ENCODE peak calls at places on chromosome 20, in ten cellular contexts. One of them, this sample, is unnamed.

GRCh38 chr20:35001596-35002362 is 46.1 kb downstream of the MYH7B start:
- DNase-seq in pancreas: no peak
- DNase-seq in H9: no peak
- DNase-seq in PC-3: no peak
- DNase-seq in endodermal cell: peak; percentile 74
- DNase-seq in hepatocyte: no peak
- DNase-seq in esophagus muscularis mucosa: no peak
- DNase-seq in ascending aorta: no peak
- DNase-seq in PC-9: no peak
- DNase-seq in IMR-90: no peak
- DNase-seq in this sample: no peak

GRCh38 chr20:20549267-20549612 is 163.2 kb downstream of the RALGAPA2 start:
- DNase-seq in pancreas: peak; percentile 40
- DNase-seq in H9: no peak
- DNase-seq in PC-3: peak; percentile 70
- DNase-seq in endodermal cell: no peak
- DNase-seq in hepatocyte: peak; percentile 14
- DNase-seq in esophagus muscularis mucosa: no peak
- DNase-seq in ascending aorta: no peak
- DNase-seq in PC-9: peak; percentile 8
- DNase-seq in IMR-90: no peak
- DNase-seq in this sample: no peak

GRCh38 chr20:24470031-24470781 is 777 bp downstream of the SYNDIG1 start:
- DNase-seq in pancreas: no peak
- DNase-seq in H9: peak; percentile 54
- DNase-seq in PC-3: no peak
- DNase-seq in endodermal cell: peak; percentile 79
- DNase-seq in hepatocyte: peak; percentile 28
- DNase-seq in esophagus muscularis mucosa: no peak
- DNase-seq in ascending aorta: no peak
- DNase-seq in PC-9: no peak
- DNase-seq in IMR-90: no peak
- DNase-seq in this sample: no peak

GRCh38 chr20:11453430-11453829 is 464.3 kb upstream of the BTBD3 start:
- DNase-seq in pancreas: no peak
- DNase-seq in H9: no peak
- DNase-seq in PC-3: peak; percentile 71
- DNase-seq in endodermal cell: no peak
- DNase-seq in hepatocyte: no peak
- DNase-seq in esophagus muscularis mucosa: no peak
- DNase-seq in ascending aorta: no peak
- DNase-seq in PC-9: no peak
- DNase-seq in IMR-90: peak; percentile 87
- DNase-seq in this sample: no peak

GRCh38 chr20:63558804-63559484 is 5.0 kb downstream of the FNDC11 start:
- DNase-seq in pancreas: no peak
- DNase-seq in H9: no peak
- DNase-seq in PC-3: no peak
- DNase-seq in endodermal cell: no peak
- DNase-seq in hepatocyte: no peak
- DNase-seq in esophagus muscularis mucosa: no peak
- DNase-seq in ascending aorta: no peak
- DNase-seq in PC-9: no peak
- DNase-seq in IMR-90: no peak
- DNase-seq in this sample: no peak

GRCh38 chr20:38157635-38158495 is 7.2 kb downstream of the TGM2 start:
- DNase-seq in pancreas: no peak
- DNase-seq in H9: no peak
- DNase-seq in PC-3: no peak
- DNase-seq in endodermal cell: no peak
- DNase-seq in hepatocyte: no peak
- DNase-seq in esophagus muscularis mucosa: no peak
- DNase-seq in ascending aorta: no peak
- DNase-seq in PC-9: no peak
- DNase-seq in IMR-90: peak; percentile 44
- DNase-seq in this sample: no peak

GRCh38 chr20:61566691-61567090 is 314.6 kb downstream of the CDH4 start:
- DNase-seq in pancreas: no peak
- DNase-seq in H9: no peak
- DNase-seq in PC-3: no peak
- DNase-seq in endodermal cell: no peak
- DNase-seq in hepatocyte: no peak
- DNase-seq in esophagus muscularis mucosa: no peak
- DNase-seq in ascending aorta: no peak
- DNase-seq in PC-9: no peak
- DNase-seq in IMR-90: no peak
- DNase-seq in this sample: no peak

GRCh38 chr20:38091447-38092216 is 58.1 kb downstream of the RPRD1B start:
- DNase-seq in pancreas: no peak
- DNase-seq in H9: no peak
- DNase-seq in PC-3: no peak
- DNase-seq in endodermal cell: no peak
- DNase-seq in hepatocyte: no peak
- DNase-seq in esophagus muscularis mucosa: peak; percentile 91
- DNase-seq in ascending aorta: no peak
- DNase-seq in PC-9: no peak
- DNase-seq in IMR-90: peak; percentile 27
- DNase-seq in this sample: no peak

GRCh38 chr20:43533060-43533459 is 25.6 kb downstream of the L3MBTL1 start:
- DNase-seq in pancreas: no peak
- DNase-seq in H9: no peak
- DNase-seq in PC-3: no peak
- DNase-seq in endodermal cell: no peak
- DNase-seq in hepatocyte: no peak
- DNase-seq in esophagus muscularis mucosa: no peak
- DNase-seq in ascending aorta: no peak
- DNase-seq in PC-9: no peak
- DNase-seq in IMR-90: peak; percentile 55
- DNase-seq in this sample: no peak

DNA sequence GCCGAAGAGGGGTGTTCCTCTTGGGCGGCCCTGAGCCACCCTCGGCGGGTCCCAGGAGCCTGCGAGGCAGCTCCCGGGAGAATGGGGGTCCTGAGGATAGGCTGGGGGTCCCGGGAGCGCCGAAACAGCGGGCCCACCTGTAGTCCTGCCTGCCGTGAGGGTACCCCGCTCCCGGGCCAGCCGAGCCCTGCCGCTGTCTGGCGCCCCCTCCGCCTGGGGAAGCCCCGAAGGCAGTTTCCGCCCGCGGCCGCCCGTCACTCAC is 280 bp downstream of the SPATA2 start:
- DNase-seq in pancreas: no peak
- DNase-seq in H9: no peak
- DNase-seq in PC-3: no peak
- DNase-seq in endodermal cell: no peak
- DNase-seq in hepatocyte: no peak
- DNase-seq in esophagus muscularis mucosa: no peak
- DNase-seq in ascending aorta: no peak
- DNase-seq in PC-9: no peak
- DNase-seq in IMR-90: no peak
- DNase-seq in this sample: no peak
- TF ChIP-seq CTCF in pancreas: no peak
- TF ChIP-seq CTCF in H9: no peak
- TF ChIP-seq CTCF in PC-3: peak; percentile 33
- TF ChIP-seq CTCF in endodermal cell: no peak
- TF ChIP-seq CTCF in hepatocyte: no peak
- TF ChIP-seq CTCF in esophagus muscularis mucosa: no peak
- TF ChIP-seq CTCF in ascending aorta: peak; percentile 12
- TF ChIP-seq CTCF in PC-9: no peak
- TF ChIP-seq CTCF in IMR-90: peak; percentile 3
- TF ChIP-seq CTCF in this sample: no peak

GRCh38 chr20:51600950-51601349 is 58.4 kb upstream of the NFATC2 start:
- DNase-seq in pancreas: no peak
- DNase-seq in H9: no peak
- DNase-seq in PC-3: no peak
- DNase-seq in endodermal cell: no peak
- DNase-seq in hepatocyte: no peak
- DNase-seq in esophagus muscularis mucosa: no peak
- DNase-seq in ascending aorta: no peak
- DNase-seq in PC-9: no peak
- DNase-seq in IMR-90: no peak
- DNase-seq in this sample: no peak
- H3K4me1 ChIP-seq in pancreas: no peaks in the 10 kb centered on the region
- H3K4me1 ChIP-seq in H9: peaks cover 4% of the 10 kb centered on the region
- H3K4me1 ChIP-seq in PC-3: no peaks in the 10 kb centered on the region
- H3K4me1 ChIP-seq in endodermal cell: no peaks in the 10 kb centered on the region
- H3K4me1 ChIP-seq in hepatocyte: no peaks in the 10 kb centered on the region
- H3K4me1 ChIP-seq in esophagus muscularis mucosa: no peaks in the 10 kb centered on the region
- H3K4me1 ChIP-seq in ascending aorta: no peaks in the 10 kb centered on the region
- H3K4me1 ChIP-seq in PC-9: no peaks in the 10 kb centered on the region
- H3K4me1 ChIP-seq in IMR-90: no peaks in the 10 kb centered on the region
- H3K4me1 ChIP-seq in this sample: no peaks in the 10 kb centered on the region

GRCh38 chr20:1375515-1375914 is 17.3 kb downstream of the FKBP1A start:
- DNase-seq in pancreas: no peak
- DNase-seq in H9: no peak
- DNase-seq in PC-3: peak; percentile 43
- DNase-seq in endodermal cell: no peak
- DNase-seq in hepatocyte: no peak
- DNase-seq in esophagus muscularis mucosa: no peak
- DNase-seq in ascending aorta: no peak
- DNase-seq in PC-9: no peak
- DNase-seq in IMR-90: peak; percentile 93
- DNase-seq in this sample: no peak

GRCh38 chr20:1373036-1373435 is 19.8 kb downstream of the FKBP1A start:
- DNase-seq in pancreas: no peak
- DNase-seq in H9: no peak
- DNase-seq in PC-3: no peak
- DNase-seq in endodermal cell: no peak
- DNase-seq in hepatocyte: no peak
- DNase-seq in esophagus muscularis mucosa: no peak
- DNase-seq in ascending aorta: no peak
- DNase-seq in PC-9: no peak
- DNase-seq in IMR-90: no peak
- DNase-seq in this sample: no peak

GRCh38 chr20:1376007-1376406 is 16.8 kb downstream of the FKBP1A start:
- DNase-seq in pancreas: no peak
- DNase-seq in H9: no peak
- DNase-seq in PC-3: no peak
- DNase-seq in endodermal cell: peak; percentile 22
- DNase-seq in hepatocyte: no peak
- DNase-seq in esophagus muscularis mucosa: no peak
- DNase-seq in ascending aorta: no peak
- DNase-seq in PC-9: no peak
- DNase-seq in IMR-90: no peak
- DNase-seq in this sample: no peak

GRCh38 chr20:1373614-1374013 is 19.2 kb downstream of the FKBP1A start:
- DNase-seq in pancreas: no peak
- DNase-seq in H9: no peak
- DNase-seq in PC-3: no peak
- DNase-seq in endodermal cell: no peak
- DNase-seq in hepatocyte: no peak
- DNase-seq in esophagus muscularis mucosa: peak; percentile 66
- DNase-seq in ascending aorta: no peak
- DNase-seq in PC-9: no peak
- DNase-seq in IMR-90: no peak
- DNase-seq in this sample: no peak

GRCh38 chr20:1374246-1374645 is 18.6 kb downstream of the FKBP1A start:
- DNase-seq in pancreas: no peak
- DNase-seq in H9: no peak
- DNase-seq in PC-3: no peak
- DNase-seq in endodermal cell: no peak
- DNase-seq in hepatocyte: no peak
- DNase-seq in esophagus muscularis mucosa: peak; percentile 21
- DNase-seq in ascending aorta: no peak
- DNase-seq in PC-9: no peak
- DNase-seq in IMR-90: no peak
- DNase-seq in this sample: no peak
- TF ChIP-seq CTCF in pancreas: no peak
- TF ChIP-seq CTCF in H9: peak; percentile 26
- TF ChIP-seq CTCF in PC-3: no peak
- TF ChIP-seq CTCF in endodermal cell: peak; percentile 51
- TF ChIP-seq CTCF in hepatocyte: no peak
- TF ChIP-seq CTCF in esophagus muscularis mucosa: peak; percentile 16
- TF ChIP-seq CTCF in ascending aorta: no peak
- TF ChIP-seq CTCF in PC-9: no peak
- TF ChIP-seq CTCF in IMR-90: no peak
- TF ChIP-seq CTCF in this sample: no peak

DNA sequence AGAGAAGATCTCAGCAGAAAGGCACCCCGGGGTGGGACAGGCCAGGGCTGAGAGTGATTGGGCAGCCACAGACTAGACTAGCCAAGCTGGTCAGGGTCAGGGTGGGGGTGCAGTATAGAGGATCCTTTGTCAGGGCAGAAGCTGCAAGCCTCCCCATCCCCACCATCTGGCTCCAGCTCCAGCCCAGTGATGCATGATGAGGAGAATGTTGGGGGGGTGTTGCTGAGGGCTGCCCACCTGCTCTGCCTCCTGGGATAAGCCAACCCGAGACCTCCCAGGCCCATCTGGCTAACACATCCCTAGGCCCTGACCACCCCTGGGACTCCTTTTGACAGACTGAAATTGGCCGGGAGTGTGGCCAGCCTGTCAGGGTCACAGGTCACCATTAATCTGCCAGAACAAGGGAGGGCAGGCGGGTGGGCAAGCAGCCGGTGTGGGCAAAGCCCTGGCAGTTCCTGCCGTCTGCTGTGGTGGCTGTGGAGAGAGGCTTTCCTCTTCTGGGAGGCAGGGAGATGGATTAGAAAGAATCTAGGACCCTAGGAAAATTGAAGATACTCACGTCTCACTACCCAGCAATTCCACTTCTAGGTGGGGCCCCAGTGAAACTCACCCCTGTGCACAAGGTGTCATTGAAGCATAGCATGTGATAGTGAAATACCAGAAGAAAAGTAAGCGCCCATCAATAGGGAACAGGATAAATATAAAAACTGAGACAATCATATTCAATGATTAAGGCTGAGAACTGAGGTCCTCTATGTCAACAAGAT is 22.2 kb upstream of the SNTA1 start:
- DNase-seq in pancreas: no peak
- DNase-seq in H9: no peak
- DNase-seq in PC-3: no peak
- DNase-seq in endodermal cell: no peak
- DNase-seq in hepatocyte: no peak
- DNase-seq in esophagus muscularis mucosa: no peak
- DNase-seq in ascending aorta: no peak
- DNase-seq in PC-9: no peak
- DNase-seq in IMR-90: no peak
- DNase-seq in this sample: no peak
- H3K4me1 ChIP-seq in pancreas: no peaks in the 10 kb centered on the region
- H3K4me1 ChIP-seq in H9: no peaks in the 10 kb centered on the region
- H3K4me1 ChIP-seq in PC-3: no peaks in the 10 kb centered on the region
- H3K4me1 ChIP-seq in endodermal cell: no peaks in the 10 kb centered on the region
- H3K4me1 ChIP-seq in hepatocyte: peaks cover 4% of the 10 kb centered on the region
- H3K4me1 ChIP-seq in esophagus muscularis mucosa: no peaks in the 10 kb centered on the region
- H3K4me1 ChIP-seq in ascending aorta: no peaks in the 10 kb centered on the region
- H3K4me1 ChIP-seq in PC-9: peaks cover 1% of the 10 kb centered on the region
- H3K4me1 ChIP-seq in IMR-90: no peaks in the 10 kb centered on the region
- H3K4me1 ChIP-seq in this sample: no peaks in the 10 kb centered on the region

This sample was measured in lung.